ENCODE peak calls at places on chromosome 15, in six cellular contexts. O is AG10803; U is activated CD8-positive, alpha-beta memory T cell treated with anti-CD3 and anti-CD28 coated beads for 48 hours; N is AG08396; P is occipital lobe; E is B cell. J is an unnamed sample.

GRCh38 chr15:45948226-45948625 is 313.4 kb downstream of the SQOR start:
- DNase-seq in U (no peak), E (no peak), N (no peak), P (no peak), O (no peak), J (no peak)

GRCh38 chr15:59543721-59544547 is 67.6 kb upstream of the GCNT3 start:
- DNase-seq in E (peak), P (no peak), N (no peak), U (no peak), O (no peak), J (no peak)

GRCh38 chr15:59313703-59314332 is 58.9 kb downstream of the MYO1E start:
- DNase-seq in N (no peak), E (no peak), P (no peak), O (no peak), U (no peak), J (peak)

GRCh38 chr15:77599899-77600298 is 32.8 kb downstream of the LINGO1 start:
- DNase-seq in U (no peak), E (no peak), N (peak), P (no peak), O (no peak), J (peak)

GRCh38 chr15:37981781-37982180 is 47.3 kb downstream of the TMCO5A start:
- DNase-seq in U (no peak), O (peak), N (no peak), E (no peak), P (no peak), J (peak)

GRCh38 chr15:40743921-40744809 is 10.9 kb downstream of the RMDN3 start:
- DNase-seq in O (peak), E (no peak), P (no peak), N (peak), U (no peak), J (peak)

GRCh38 chr15:40498891-40499290 is 28.1 kb downstream of the CHST14 start:
- DNase-seq in P (no peak), N (no peak), U (no peak), O (no peak), E (no peak), J (no peak)

GRCh38 chr15:63059075-63059474 is 16.5 kb downstream of the TPM1 start:
- DNase-seq in U (no peak), N (no peak), P (no peak), E (no peak), O (no peak), J (no peak)

GRCh38 chr15:69760890-69761568 is 308.4 kb downstream of the RPLP1 start:
- DNase-seq in U (no peak), N (peak), O (peak), P (no peak), E (peak), J (peak)

GRCh38 chr15:101022306-101022705 is 103.1 kb downstream of the LRRK1 start:
- DNase-seq in E (no peak), U (no peak), O (no peak), P (no peak), N (no peak), J (no peak)

GRCh38 chr15:80615783-80616391 is 79.2 kb upstream of the ABHD17C start:
- DNase-seq in N (peak), U (no peak), P (no peak), O (peak), E (no peak), J (peak)

J was measured in fibroblast of the aortic adventitia.